ENCODE peak calls at places on chromosomes 6 and 20, in four cellular contexts. K is DMS 273 treated with DMSO at 0.1 percent for 48 hours, X is lung microvascular endothelial cell, T is fibroblast of lung. F is an unnamed sample.

GRCh38 chr6:109925060-109925459 is 53.1 kb upstream of the GPR6 start:
- DNase-seq in X (no peak), K (no peak), T (peak), F (no peak)

GRCh38 chr6:11309947-11310665 is 77.6 kb upstream of the NEDD9 start:
- DNase-seq in T (peak), K (peak), X (no peak), F (no peak)

GRCh38 chr20:35007891-35008290 is 52.2 kb downstream of the MYH7B start:
- DNase-seq in X (no peak), K (no peak), T (no peak), F (no peak)

GRCh38 chr6:111951439-111952140 is 78.3 kb upstream of the FYN start:
- DNase-seq in X (no peak), T (no peak), K (no peak), F (no peak)

GRCh38 chr6:106547556-106547955 is 81.7 kb downstream of the RTN4IP1 start:
- DNase-seq in K (no peak), X (no peak), T (no peak), F (peak)

GRCh38 chr6:127547909-127548649 is 28.9 kb upstream of the C6orf58 start:
- DNase-seq in X (no peak), K (no peak), T (peak), F (peak)

GRCh38 chr6:77502966-77503365 is 39.7 kb upstream of the HTR1B start:
- DNase-seq in T (no peak), X (no peak), K (no peak), F (no peak)

GRCh38 chr6:108113557-108114519 is 39.3 kb upstream of the OSTM1 start:
- DNase-seq in X (peak), T (peak), K (peak), F (peak)

GRCh38 chr6:170113141-170113540 is 177.7 kb downstream of the DLL1 start:
- DNase-seq in K (no peak), T (no peak), X (no peak), F (no peak)

GRCh38 chr6:128005009-128005408 is 104.2 kb upstream of the THEMIS start:
- DNase-seq in K (no peak), X (peak), T (no peak), F (peak)

GRCh38 chr6:126228001-126228791 is 111.7 kb upstream of the CENPW start:
- DNase-seq in T (no peak), K (no peak), X (no peak), F (no peak)

GRCh38 chr6:95856876-95857364 is 158.9 kb upstream of the FUT9 start:
- DNase-seq in T (no peak), K (no peak), X (no peak), F (no peak)

GRCh38 chr20:61887694-61888093 is 178.0 kb downstream of the TAF4 start:
- DNase-seq in T (no peak), X (no peak), K (no peak), F (no peak)

F was measured in dermis blood vessel endothelial cell.